ENCODE peak calls at places on chromosomes 11 and 22, in nine cellular contexts. F is T-helper 9 cell, U is brain microvascular endothelial cell, I is activated T-cell treated with anti-CD3 and anti-CD28 coated beads for 1 hour, Y is astrocyte, R is HEK293T, W is K562, C is adipocyte, V is cardiac muscle cell. P is an unnamed sample.

GRCh38 chr22:21652547-21653545 is 10.7 kb downstream of the SDF2L1 start:
- DNase-seq in C (no peak), Y (no peak), I (no peak), W (peak), F (no peak), R (no peak), V (no peak), U (no peak), P (no peak)

GRCh38 chr11:68839953-68840641 is 1.6 kb downstream of the CPT1A start:
- DNase-seq in V (peak), C (peak), Y (no peak), F (no peak), I (no peak), U (no peak), R (no peak), W (peak), P (peak)

GRCh38 chr11:133945087-133945974 is 11.4 kb downstream of the IGSF9B start:
- DNase-seq in Y (peak), R (no peak), I (peak), C (no peak), W (peak), F (peak), V (no peak), U (no peak), P (no peak)

GRCh38 chr11:8156877-8157276 is 11.9 kb downstream of the RIC3 start:
- DNase-seq in C (no peak), Y (no peak), W (no peak), F (no peak), V (no peak), R (no peak), I (no peak), U (no peak), P (no peak)

GRCh38 chr22:16601437-16602223 is 9.0 kb upstream of the CCT8L2 start:
- DNase-seq in C (no peak), U (no peak), I (no peak), Y (no peak), F (no peak), W (peak), R (no peak), V (peak), P (no peak)

GRCh38 chr11:13141731-13142724 is 132.9 kb downstream of the RASSF10 start:
- DNase-seq in R (no peak), U (no peak), C (no peak), W (no peak), F (no peak), I (no peak), Y (no peak), V (no peak), P (no peak)

GRCh38 chr11:43268161-43268560 is 43.6 kb upstream of the API5 start:
- DNase-seq in V (no peak), Y (no peak), I (no peak), W (no peak), F (no peak), C (no peak), R (no peak), U (no peak), P (no peak)

GRCh38 chr11:121928597-121929580 is 187.1 kb downstream of the BLID start:
- DNase-seq in Y (no peak), F (no peak), V (peak), R (no peak), I (no peak), U (no peak), W (no peak), C (no peak), P (no peak)

GRCh38 chr11:120929090-120929489 is 94.8 kb upstream of the TBCEL start:
- DNase-seq in F (no peak), U (no peak), I (no peak), Y (peak), R (no peak), W (no peak), C (peak), V (no peak), P (no peak)

GRCh38 chr11:74139151-74139918 is 31.5 kb downstream of the C2CD3 start:
- DNase-seq in U (no peak), Y (no peak), F (no peak), V (no peak), R (no peak), C (no peak), W (no peak), I (no peak), P (peak)

GRCh38 chr11:18768472-18768901 is 23.1 kb downstream of the PTPN5 start:
- DNase-seq in W (no peak), V (no peak), Y (no peak), I (no peak), U (no peak), R (no peak), F (no peak), C (no peak), P (no peak)

GRCh38 chr11:20131744-20132666 is 28.3 kb downstream of the DBX1 start:
- DNase-seq in W (peak), V (peak), R (peak), I (peak), U (peak), C (peak), Y (peak), F (peak), P (peak)

GRCh38 chr11:114208371-114208770 is 87.8 kb upstream of the NNMT start:
- DNase-seq in Y (no peak), I (peak), W (no peak), C (no peak), U (no peak), R (no peak), V (no peak), F (peak), P (no peak)

GRCh38 chr11:131404010-131404409 is 33.6 kb downstream of the NTM start:
- DNase-seq in U (no peak), I (no peak), C (no peak), Y (no peak), F (no peak), V (no peak), R (no peak), W (no peak), P (no peak)

GRCh38 chr11:3341298-3341697 is 37.6 kb downstream of the ZNF195 start:
- DNase-seq in V (peak), U (peak), I (peak), Y (no peak), F (peak), W (peak), C (peak), R (peak), P (no peak)

GRCh38 chr11:8733847-8734246 is 51.3 kb downstream of the RPL27A start:
- DNase-seq in R (no peak), I (no peak), V (no peak), U (no peak), W (peak), C (no peak), F (no peak), Y (no peak), P (no peak)

GRCh38 chr11:64348611-64349387 is 8.8 kb downstream of the CCDC88B start:
- DNase-seq in W (no peak), U (no peak), R (no peak), I (no peak), C (no peak), V (no peak), F (no peak), Y (no peak), P (no peak)

GRCh38 chr11:47969401-47969800 is 11.0 kb upstream of the PTPRJ start:
- DNase-seq in C (no peak), V (no peak), U (no peak), I (no peak), R (no peak), F (no peak), Y (no peak), W (no peak), P (no peak)

GRCh38 chr22:35313311-35314121 is 13.8 kb downstream of the TOM1 start:
- DNase-seq in U (peak), R (no peak), F (no peak), I (no peak), W (peak), C (peak), Y (peak), V (peak), P (peak)

GRCh38 chr22:44567846-44568493 is 69.9 kb upstream of the RTL6 start:
- DNase-seq in V (peak), U (peak), F (peak), R (no peak), Y (no peak), W (peak), C (peak), I (peak), P (peak)

GRCh38 chr22:49788492-49788891 is 39.2 kb downstream of the BRD1 start:
- DNase-seq in V (no peak), U (no peak), Y (no peak), R (no peak), F (no peak), C (no peak), I (no peak), W (no peak), P (peak)

GRCh38 chr11:36436589-36436988 is 73.5 kb downstream of the TRAF6 start:
- DNase-seq in I (no peak), F (no peak), C (no peak), U (no peak), Y (no peak), V (no peak), R (no peak), W (no peak), P (no peak)

GRCh38 chr22:24582111-24582814 is 10.6 kb downstream of the LRRC75B start:
- DNase-seq in I (no peak), F (no peak), C (no peak), U (no peak), Y (no peak), W (no peak), V (no peak), R (no peak), P (no peak)

GRCh38 chr22:49972163-49973017 is 11.8 kb downstream of the PIM3 start:
- DNase-seq in Y (no peak), V (no peak), F (no peak), I (no peak), U (no peak), W (no peak), R (no peak), C (no peak), P (no peak)

GRCh38 chr22:49692499-49693225 is 135.0 kb downstream of the BRD1 start:
- DNase-seq in R (no peak), I (no peak), C (no peak), F (no peak), V (no peak), W (no peak), U (no peak), Y (no peak), P (no peak)

GRCh38 chr11:88480217-88480616 is 142.7 kb upstream of the CTSC start:
- DNase-seq in V (no peak), I (no peak), C (peak), F (no peak), W (no peak), U (peak), Y (peak), R (no peak), P (peak)

GRCh38 chr11:2982214-2982613 is 9.9 kb downstream of the NAP1L4 start:
- DNase-seq in Y (no peak), I (no peak), R (no peak), V (no peak), C (no peak), U (no peak), F (no peak), W (no peak), P (no peak)

GRCh38 chr11:2778630-2779498 is 79.1 kb upstream of the KCNQ1OT1 start:
- DNase-seq in V (peak), I (no peak), F (no peak), W (peak), R (no peak), Y (peak), C (peak), U (peak), P (peak)

GRCh38 chr11:11760838-11761237 is 80.9 kb upstream of the USP47 start:
- DNase-seq in Y (no peak), I (no peak), V (no peak), W (no peak), U (no peak), R (no peak), F (no peak), C (no peak), P (no peak)

GRCh38 chr11:47466701-47467250 is 17.8 kb upstream of the RAPSN start:
- DNase-seq in R (no peak), Y (peak), U (peak), V (no peak), F (no peak), W (no peak), I (no peak), C (peak), P (no peak)

GRCh38 chr11:35138949-35139881 is at the start of gene CD44:
- DNase-seq in Y (peak), C (peak), F (peak), V (peak), W (peak), I (peak), U (peak), R (no peak), P (peak)

GRCh38 chr11:1281326-1281973 is 28.0 kb downstream of the TOLLIP start:
- DNase-seq in U (no peak), C (no peak), W (no peak), I (no peak), Y (peak), R (no peak), F (no peak), V (no peak), P (peak)

GRCh38 chr11:77075425-77075905 is 8.7 kb downstream of the CAPN5 start:
- DNase-seq in Y (no peak), C (no peak), W (no peak), I (no peak), V (no peak), R (no peak), U (no peak), F (no peak), P (no peak)

GRCh38 chr11:122413677-122414076 is 241.8 kb upstream of the UBASH3B start:
- DNase-seq in W (no peak), C (no peak), Y (no peak), I (no peak), F (no peak), V (no peak), R (no peak), U (no peak), P (no peak)

GRCh38 chr22:44543362-44543761 is 45.3 kb upstream of the RTL6 start:
- DNase-seq in V (no peak), Y (no peak), C (no peak), W (no peak), I (no peak), R (no peak), U (no peak), F (no peak), P (no peak)

GRCh38 chr11:94457118-94458029 is 36.3 kb downstream of the MRE11 start:
- DNase-seq in Y (peak), W (peak), V (no peak), R (no peak), U (peak), C (no peak), I (no peak), F (no peak), P (peak)

GRCh38 chr11:111459506-111460270 is 52.5 kb downstream of the BTG4 start:
- DNase-seq in F (no peak), V (no peak), U (no peak), W (no peak), Y (no peak), R (no peak), C (no peak), I (no peak), P (no peak)

GRCh38 chr11:35962373-35963138 is 18.7 kb downstream of the LDLRAD3 start:
- DNase-seq in Y (no peak), C (no peak), I (no peak), W (no peak), F (no peak), R (no peak), U (no peak), V (no peak), P (no peak)

GRCh38 chr11:112632866-112633505 is 328.2 kb upstream of the NCAM1 start:
- DNase-seq in R (no peak), W (no peak), U (no peak), F (no peak), C (no peak), I (no peak), V (no peak), Y (peak), P (no peak)

GRCh38 chr11:47154738-47155570 is 21.7 kb downstream of the ARFGAP2 start:
- DNase-seq in C (no peak), W (no peak), U (no peak), R (no peak), I (no peak), Y (no peak), V (no peak), F (no peak), P (no peak)